ENCODE peak calls at places on chromosomes 7 and 10, in six cellular contexts. Q is trophoblast cell, S is H9, U is IMR-90, K is mesenchymal stem cell, M is H1. C is an unnamed sample.

GRCh38 chr10:133377818-133378250 is 1.2 kb upstream of the PAOX start:
- DNase-seq in M (no peak), K (no peak), Q (no peak), S (no peak), U (no peak), C (no peak)

GRCh38 chr10:77613476-77614130 is 24.0 kb downstream of the KCNMA1 start:
- DNase-seq in Q (no peak), M (no peak), S (no peak), U (no peak), K (peak; percentile 51), C (no peak)

GRCh38 chr10:27285093-27285492 is 44.5 kb upstream of the ACBD5 start:
- DNase-seq in Q (no peak), S (peak; percentile 29), U (peak; percentile 2), M (no peak), K (peak; percentile 1), C (no peak)

GRCh38 chr7:116843373-116843772 is 19.0 kb upstream of the CAPZA2 start:
- DNase-seq in U (no peak), M (no peak), Q (no peak), K (no peak), S (no peak), C (no peak)

GRCh38 chr7:114715907-114716306 is 206.0 kb upstream of the MDFIC start:
- DNase-seq in M (no peak), S (no peak), U (peak; percentile 61), K (peak; percentile 17), Q (no peak), C (no peak)

GRCh38 chr10:49709934-49710333 is 30.5 kb downstream of the C10orf53 start:
- DNase-seq in M (no peak), Q (no peak), K (no peak), U (no peak), S (no peak), C (no peak)

GRCh38 chr7:70632400-70632799 is 499.5 kb upstream of the GALNT17 start:
- DNase-seq in S (no peak), Q (no peak), M (no peak), U (no peak), K (no peak), C (no peak)

GRCh38 chr10:50361946-50362345 is 110.6 kb upstream of the ASAH2 start:
- DNase-seq in S (no peak), U (no peak), K (no peak), M (no peak), Q (no peak), C (no peak)

GRCh38 chr7:55019329-55019690 is 493 bp downstream of the EGFR start:
- DNase-seq in K (peak; percentile 51), S (no peak), M (no peak), U (no peak), Q (no peak), C (peak; percentile 31)

GRCh38 chr7:151925446-151926335 is 30.6 kb upstream of the GALNTL5 start:
- DNase-seq in U (no peak), K (peak; percentile 3), Q (no peak), S (no peak), M (no peak), C (no peak)

GRCh38 chr10:124695259-124695658 is 48.9 kb downstream of the FAM53B start:
- DNase-seq in S (no peak), Q (no peak), U (no peak), K (no peak), M (no peak), C (no peak)

GRCh38 chr10:124697443-124697836 is 46.7 kb downstream of the FAM53B start:
- DNase-seq in S (no peak), M (no peak), U (no peak), Q (no peak), K (no peak), C (no peak)

GRCh38 chr10:124697837-124698559 is 46.2 kb downstream of the FAM53B start:
- DNase-seq in K (no peak), S (no peak), Q (peak; percentile 79), M (no peak), U (peak; percentile 51), C (no peak)

GRCh38 chr10:124694467-124695195 is 49.5 kb downstream of the FAM53B start:
- DNase-seq in Q (peak; percentile 52), M (no peak), U (no peak), S (no peak), K (no peak), C (no peak)

DNA sequence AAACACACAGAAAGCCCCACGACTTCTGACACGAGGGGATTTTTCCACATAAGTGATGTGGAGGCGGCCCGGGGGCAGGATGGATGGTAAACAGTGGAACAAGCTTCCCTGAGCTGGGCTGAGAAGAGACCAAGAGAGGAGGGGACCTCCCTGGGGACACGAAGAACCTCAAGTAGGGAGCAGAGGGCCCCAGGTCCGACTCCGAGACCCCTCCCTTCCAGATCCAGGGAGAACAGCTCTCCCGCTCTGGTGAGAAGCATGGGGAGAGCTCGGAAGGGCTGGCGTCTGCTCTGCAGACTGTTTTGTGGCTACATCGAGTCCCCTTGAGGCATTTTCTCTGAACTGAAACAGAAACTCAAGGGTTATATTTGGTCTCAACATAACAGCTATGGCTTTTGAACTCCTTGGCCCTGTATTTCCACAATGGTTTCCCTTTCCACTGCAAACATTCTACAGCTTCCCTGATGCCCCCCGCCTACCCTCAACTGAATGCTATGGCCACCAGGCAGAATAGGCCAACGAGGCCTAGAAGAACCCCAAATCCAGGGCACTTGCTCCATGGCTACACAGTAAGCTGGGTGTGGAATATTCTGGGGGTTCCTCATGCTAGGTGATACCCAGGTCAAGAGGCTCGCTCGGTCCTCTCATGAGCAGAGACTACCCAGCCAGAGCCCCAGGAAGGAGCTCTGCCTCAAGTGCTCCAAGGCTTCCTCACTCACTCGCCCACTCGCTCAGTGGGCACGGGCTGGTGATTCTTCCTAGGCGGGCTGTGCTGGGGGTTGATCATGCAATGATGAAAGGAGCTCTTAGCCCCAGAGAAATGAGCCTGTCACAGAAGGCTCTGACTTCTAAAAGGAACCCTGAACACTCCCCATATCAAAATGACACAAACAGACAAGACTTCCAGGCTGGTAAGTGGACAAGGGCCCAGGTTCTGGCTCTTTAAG is 47.5 kb downstream of the FAM53B start:
- DNase-seq in U (no peak), K (no peak), M (no peak), Q (no peak), S (no peak), C (no peak)
- H4K91ac ChIP-seq in U (no peak overlapping the region), K (no peak overlapping the region), M (no peak overlapping the region), Q (no peak overlapping the region), S (no peak overlapping the region), C (no peak overlapping the region)

DNA sequence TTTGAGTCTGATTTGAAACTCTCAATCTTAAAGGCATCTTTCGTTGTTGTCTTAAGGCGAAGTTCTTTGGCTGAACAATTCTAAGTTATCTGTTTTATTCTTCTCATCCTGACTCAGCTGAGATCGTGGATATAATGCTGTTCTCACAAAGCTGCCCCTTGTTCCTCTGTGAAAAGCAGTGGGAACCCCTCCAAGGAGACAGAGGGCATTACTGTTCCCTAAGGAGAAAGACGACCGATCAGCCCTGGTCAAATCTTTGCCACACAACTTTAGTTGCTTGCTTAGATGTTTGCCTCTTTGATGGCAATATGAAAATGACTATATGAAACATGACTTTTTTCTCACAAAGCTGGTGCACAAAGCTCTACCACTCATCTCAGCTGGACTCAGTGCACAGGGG is 1016.7 kb downstream of the REEP3 start:
- DNase-seq in U (no peak), K (no peak), S (no peak), Q (no peak), M (no peak), C (no peak)
- H3K18ac ChIP-seq in U (no peak overlapping the region), K (no peak overlapping the region), S (no peak overlapping the region), Q (no peak overlapping the region), M (no peak overlapping the region), C (no peak overlapping the region)

DNA sequence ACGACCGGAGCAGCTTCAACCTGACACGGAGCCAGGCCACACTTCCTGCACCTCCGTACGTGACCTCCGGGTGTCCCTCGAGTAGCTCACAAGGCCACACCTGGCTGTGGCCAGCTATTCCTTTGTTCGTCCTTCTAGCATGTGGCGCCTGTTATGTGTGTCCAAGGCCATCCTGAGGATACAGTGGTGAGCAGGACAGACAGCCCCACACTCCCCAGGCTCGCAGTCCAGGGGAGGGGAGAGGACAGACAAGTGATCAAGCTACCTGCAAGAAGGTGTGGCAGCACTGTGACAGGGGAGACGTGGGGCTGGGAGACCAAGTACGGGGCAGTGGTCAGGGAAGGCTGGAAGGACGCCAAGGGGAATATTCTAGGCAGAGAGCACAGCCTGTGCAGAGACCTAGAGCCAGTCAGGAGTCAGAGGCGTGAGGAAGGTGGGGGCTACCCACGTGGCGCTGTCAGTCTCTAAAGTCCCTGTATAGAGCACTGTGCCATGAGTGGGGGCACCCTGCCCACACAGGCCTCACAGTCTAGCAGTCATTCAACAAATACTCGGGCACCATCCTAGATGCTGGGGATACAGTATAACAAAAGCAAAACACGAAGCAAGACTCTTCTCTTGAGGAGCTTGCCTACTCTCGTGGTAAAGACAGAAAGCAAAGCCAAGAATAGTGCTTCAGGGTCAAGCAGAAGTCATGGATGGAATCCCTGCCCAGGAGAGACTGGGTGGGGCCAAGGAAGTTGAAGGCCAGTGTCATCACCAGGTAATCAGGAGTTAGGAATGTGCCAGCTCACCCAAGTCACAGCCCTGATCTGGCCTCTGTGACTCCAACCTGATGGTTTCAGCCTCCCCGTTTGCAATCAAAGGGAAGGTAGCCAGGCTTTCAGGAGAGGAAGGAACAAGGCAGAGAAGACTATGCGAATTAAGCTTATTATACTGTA is 58.6 kb downstream of the PROSER2 start:
- DNase-seq in S (peak; percentile 80), K (no peak), M (peak; percentile 65), Q (peak; percentile 91), U (peak; percentile 23), C (no peak)
- H3K27ac ChIP-seq in S (no peak overlapping the region), K (no peak overlapping the region), M (no peak overlapping the region), Q (peak overlapping the region; percentile 3), U (no peak overlapping the region), C (no peak overlapping the region)

GRCh38 chr7:24709051-24709450 is 48.2 kb downstream of the GSDME start:
- DNase-seq in S (no peak), K (no peak), Q (no peak), U (no peak), M (no peak), C (no peak)

GRCh38 chr7:24706211-24707165 is 50.8 kb downstream of the GSDME start:
- DNase-seq in S (no peak), Q (no peak), K (no peak), U (no peak), M (peak; percentile 45), C (no peak)

GRCh38 chr7:24708244-24708643 is 49.0 kb downstream of the GSDME start:
- DNase-seq in S (no peak), U (peak; percentile 85), Q (no peak), M (no peak), K (no peak), C (no peak)

GRCh38 chr7:24713039-24713793 is 44.0 kb downstream of the GSDME start:
- DNase-seq in K (no peak), S (no peak), M (peak; percentile 43), U (no peak), Q (no peak), C (no peak)

DNA sequence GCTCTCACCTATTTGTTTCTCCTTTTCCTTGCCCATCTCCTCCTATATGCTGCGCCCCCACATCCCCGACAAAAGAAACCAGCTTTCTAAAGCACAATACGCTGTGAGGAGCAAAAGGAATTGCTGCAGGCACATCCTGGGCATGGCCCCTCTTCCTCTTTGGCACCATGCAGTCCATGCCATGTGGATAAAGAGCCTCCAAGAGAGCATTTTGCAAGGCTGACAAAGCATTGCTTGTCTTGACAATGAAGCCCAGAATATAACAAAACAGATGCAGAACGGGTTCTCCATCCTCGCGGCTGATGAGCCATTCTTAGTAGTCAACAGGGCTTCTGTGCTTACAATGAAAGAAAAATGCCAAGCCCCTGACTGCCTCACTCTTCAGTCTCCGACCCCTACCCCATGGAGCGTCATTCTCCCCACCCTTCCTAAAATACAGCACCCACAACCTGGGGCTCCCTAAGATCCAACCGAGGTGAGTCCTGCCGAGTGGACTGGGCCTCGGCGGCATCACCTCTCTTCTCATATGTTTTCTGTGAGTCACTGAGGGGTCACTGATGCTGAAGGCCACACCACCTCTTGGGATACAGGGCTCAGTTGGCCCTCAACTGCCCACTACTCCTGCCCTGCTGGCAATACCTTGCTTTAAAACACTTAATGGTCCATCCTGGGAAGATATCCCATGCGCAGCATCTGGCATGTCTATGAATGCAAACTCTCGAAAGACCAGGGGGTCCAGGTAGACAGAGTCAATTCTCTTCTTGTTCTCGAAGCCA is 47.5 kb downstream of the GSDME start:
- DNase-seq in K (no peak), S (no peak), M (peak; percentile 40), U (no peak), Q (no peak), C (no peak)
- H4K91ac ChIP-seq in K (no peak overlapping the region), S (no peak overlapping the region), M (no peak overlapping the region), U (no peak overlapping the region), Q (no peak overlapping the region), C (no peak overlapping the region)